ENCODE peak calls at places on chromosomes 11 and 22, in six cellular contexts. Z, E, Q, R, X and P are unnamed samples.

GRCh38 chr11:45369294-45369693 is 83.2 kb upstream of the SYT13 start:
- DNase-seq in Z (no peak), E (no peak), Q (no peak), R (no peak), X (no peak), P (no peak)

GRCh38 chr11:115775846-115776245 is 271.6 kb upstream of the CADM1 start:
- DNase-seq in Z (no peak), E (no peak), Q (no peak), R (no peak), X (no peak), P (no peak)

GRCh38 chr22:46031561-46031960 is 54.6 kb upstream of the WNT7B start:
- DNase-seq in Z (no peak), E (no peak), Q (no peak), R (no peak), X (no peak), P (no peak)

GRCh38 chr22:38348751-38349496 is 31.7 kb upstream of the CSNK1E start:
- DNase-seq in Z (no peak), E (no peak), Q (no peak), R (no peak), X (no peak), P (no peak)

GRCh38 chr11:62054484-62055121 is 69.2 kb upstream of the INCENP start:
- DNase-seq in Z (no peak), E (peak; percentile 95), Q (peak; percentile 72), R (peak; percentile 78), X (peak; percentile 69), P (peak; percentile 85)

GRCh38 chr11:131910491-131911387 is 540.3 kb downstream of the NTM start:
- DNase-seq in Z (peak; percentile 59), E (no peak), Q (no peak), R (peak; percentile 63), X (no peak), P (peak; percentile 55)

GRCh38 chr22:44979154-44979553 is 30.7 kb downstream of the PHF21B start:
- DNase-seq in Z (no peak), E (no peak), Q (no peak), R (no peak), X (no peak), P (no peak)

GRCh38 chr11:42958635-42959034 is 353.2 kb upstream of the API5 start:
- DNase-seq in Z (no peak), E (no peak), Q (no peak), R (no peak), X (no peak), P (no peak)

GRCh38 chr11:67119577-67120391 is 721 bp downstream of the KDM2A start:
- DNase-seq in Z (peak; percentile 46), E (peak; percentile 32), Q (peak; percentile 32), R (peak; percentile 14), X (peak; percentile 57), P (peak; percentile 23)

GRCh38 chr11:131579932-131580387 is 209.5 kb downstream of the NTM start:
- DNase-seq in Z (peak; percentile 63), E (peak; percentile 30), Q (no peak), R (peak; percentile 6), X (peak; percentile 16), P (peak; percentile 3)

GRCh38 chr11:38169286-38169685 is 1571.2 kb upstream of the RAG2 start:
- DNase-seq in Z (no peak), E (peak; percentile 85), Q (no peak), R (peak; percentile 70), X (no peak), P (peak; percentile 82)

GRCh38 chr22:17199131-17199731 is 20.0 kb downstream of the ADA2 start:
- DNase-seq in Z (no peak), E (no peak), Q (no peak), R (peak; percentile 68), X (no peak), P (no peak)
- H3K4me3 ChIP-seq in Z (no peak overlapping the region), E (no peak overlapping the region), Q (no peak overlapping the region), R (no peak overlapping the region), X (no peak overlapping the region), P (no peak overlapping the region)

GRCh38 chr11:1194231-1194976 is 28.5 kb upstream of the MUC5B start:
- DNase-seq in Z (no peak), E (no peak), Q (peak; percentile 6), R (no peak), X (no peak), P (no peak)
- TF ChIP-seq CTCF in Z (no peak), E (no peak), Q (no peak), R (no peak), X (no peak), P (no peak)

GRCh38 chr22:23909258-23909898 is 15.2 kb downstream of the MIF start:
- DNase-seq in Z (no peak), E (no peak), Q (no peak), R (peak; percentile 54), X (no peak), P (no peak)
- H3K4me3 ChIP-seq in Z (no peak overlapping the region), E (no peak overlapping the region), Q (no peak overlapping the region), R (no peak overlapping the region), X (no peak overlapping the region), P (no peak overlapping the region)

DNA sequence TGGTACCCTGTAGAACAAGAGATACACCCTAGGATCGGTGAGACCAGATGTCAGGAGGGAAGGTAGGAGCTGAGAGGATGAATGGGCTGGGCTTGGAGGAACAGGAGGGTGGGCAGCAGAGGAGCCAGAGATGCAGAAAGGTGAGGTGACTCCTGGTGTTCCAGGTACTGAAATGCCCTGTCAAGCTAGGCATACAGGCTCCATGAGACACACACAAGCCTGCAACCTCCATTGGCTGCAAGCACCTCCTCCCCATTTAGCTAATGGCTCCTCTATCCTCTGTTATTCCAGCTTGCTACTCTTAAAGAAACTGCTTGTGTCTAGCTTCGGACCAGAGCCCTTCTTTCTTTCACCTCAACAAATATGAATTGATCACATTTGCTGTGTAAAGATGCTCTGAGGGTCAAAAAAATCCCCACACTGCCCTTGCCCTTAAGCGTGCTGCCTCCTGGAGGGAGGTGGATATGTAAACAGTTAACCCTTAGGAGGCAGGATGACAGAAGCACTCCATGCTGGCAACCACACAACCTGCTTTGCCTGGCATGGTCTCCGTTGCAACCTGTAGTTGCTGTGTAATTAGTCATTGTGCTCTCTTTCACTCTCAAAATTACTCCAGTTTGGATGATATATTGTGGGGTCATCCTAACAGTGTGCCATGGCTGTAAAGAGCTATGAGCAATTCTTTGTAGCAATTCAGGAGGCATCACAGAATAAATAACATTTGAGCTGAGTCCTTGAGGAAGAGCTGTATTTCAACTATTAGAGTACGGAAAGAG is 156.0 kb downstream of the PKNOX2 start:
- DNase-seq in Z (no peak), E (no peak), Q (no peak), R (no peak), X (no peak), P (no peak)
- TF ChIP-seq CTCF in Z (no peak), E (no peak), Q (no peak), R (no peak), X (no peak), P (no peak)

GRCh38 chr22:37051629-37052385 is at the start of gene KCTD17:
- DNase-seq in Z (peak; percentile 69), E (peak; percentile 58), Q (peak; percentile 86), R (peak; percentile 76), X (peak; percentile 48), P (peak; percentile 66)

GRCh38 chr22:37049224-37049623 is 2.3 kb upstream of the KCTD17 start:
- DNase-seq in Z (no peak), E (no peak), Q (no peak), R (no peak), X (no peak), P (no peak)

GRCh38 chr22:37053310-37054077 is 2.0 kb downstream of the KCTD17 start:
- DNase-seq in Z (peak; percentile 38), E (no peak), Q (no peak), R (peak; percentile 33), X (no peak), P (no peak)

GRCh38 chr22:37052386-37053309 is 1.1 kb downstream of the KCTD17 start:
- DNase-seq in Z (no peak), E (no peak), Q (no peak), R (no peak), X (no peak), P (no peak)

GRCh38 chr22:37050913-37051628 is 471 bp upstream of the KCTD17 start:
- DNase-seq in Z (no peak), E (no peak), Q (no peak), R (no peak), X (no peak), P (no peak)
- H3K4me3 ChIP-seq in Z (peak overlapping the region; percentile 84), E (peak overlapping the region; percentile 76), Q (no peak overlapping the region), R (peak overlapping the region; percentile 28), X (no peak overlapping the region), P (no peak overlapping the region)